ENCODE peak calls at places on chromosome 2, in eight cellular contexts. One of them, this sample, is unnamed.

GRCh38 chr2:162245737-162246136 is 2.5 kb upstream of the FAP start:
- DNase-seq in kidney epithelial cell: peak
- DNase-seq in WTC11: no peak
- DNase-seq in GM13977: no peak
- DNase-seq in foreskin fibroblast: peak
- DNase-seq in psoas muscle: no peak
- DNase-seq in esophagus squamous epithelium: no peak
- DNase-seq in MCF 10A: peak
- DNase-seq in this sample: no peak

GRCh38 chr2:67825476-67825875 is 237.3 kb downstream of the C1D start:
- DNase-seq in kidney epithelial cell: no peak
- DNase-seq in WTC11: no peak
- DNase-seq in GM13977: no peak
- DNase-seq in foreskin fibroblast: peak
- DNase-seq in psoas muscle: no peak
- DNase-seq in esophagus squamous epithelium: no peak
- DNase-seq in MCF 10A: peak
- DNase-seq in this sample: no peak

GRCh38 chr2:207256476-207257207 is 90.9 kb upstream of the KLF7 start:
- DNase-seq in kidney epithelial cell: no peak
- DNase-seq in WTC11: no peak
- DNase-seq in GM13977: no peak
- DNase-seq in foreskin fibroblast: peak
- DNase-seq in psoas muscle: no peak
- DNase-seq in esophagus squamous epithelium: no peak
- DNase-seq in MCF 10A: peak
- DNase-seq in this sample: no peak

GRCh38 chr2:72695676-72696075 is 130.2 kb downstream of the EXOC6B start:
- DNase-seq in kidney epithelial cell: no peak
- DNase-seq in WTC11: no peak
- DNase-seq in GM13977: no peak
- DNase-seq in foreskin fibroblast: no peak
- DNase-seq in psoas muscle: no peak
- DNase-seq in esophagus squamous epithelium: no peak
- DNase-seq in MCF 10A: no peak
- DNase-seq in this sample: no peak

GRCh38 chr2:145760781-145761649 is 1241.1 kb upstream of the ZEB2 start:
- DNase-seq in kidney epithelial cell: no peak
- DNase-seq in WTC11: no peak
- DNase-seq in GM13977: no peak
- DNase-seq in foreskin fibroblast: peak
- DNase-seq in psoas muscle: no peak
- DNase-seq in esophagus squamous epithelium: no peak
- DNase-seq in MCF 10A: peak
- DNase-seq in this sample: no peak

GRCh38 chr2:48131503-48132293 is 225.4 kb upstream of the FBXO11 start:
- DNase-seq in kidney epithelial cell: no peak
- DNase-seq in WTC11: no peak
- DNase-seq in GM13977: no peak
- DNase-seq in foreskin fibroblast: peak
- DNase-seq in psoas muscle: no peak
- DNase-seq in esophagus squamous epithelium: no peak
- DNase-seq in MCF 10A: no peak
- DNase-seq in this sample: no peak

GRCh38 chr2:32711219-32711618 is 83.4 kb downstream of the TTC27 start:
- DNase-seq in kidney epithelial cell: no peak
- DNase-seq in WTC11: no peak
- DNase-seq in GM13977: no peak
- DNase-seq in foreskin fibroblast: peak
- DNase-seq in psoas muscle: no peak
- DNase-seq in esophagus squamous epithelium: no peak
- DNase-seq in MCF 10A: peak
- DNase-seq in this sample: no peak

GRCh38 chr2:234212534-234212933 is 162.0 kb downstream of the SPP2 start:
- DNase-seq in kidney epithelial cell: no peak
- DNase-seq in WTC11: no peak
- DNase-seq in GM13977: no peak
- DNase-seq in foreskin fibroblast: no peak
- DNase-seq in psoas muscle: no peak
- DNase-seq in esophagus squamous epithelium: no peak
- DNase-seq in MCF 10A: no peak
- DNase-seq in this sample: no peak

GRCh38 chr2:104856086-104856972 is 2.4 kb downstream of the POU3F3 start:
- DNase-seq in kidney epithelial cell: no peak
- DNase-seq in WTC11: peak
- DNase-seq in GM13977: peak
- DNase-seq in foreskin fibroblast: no peak
- DNase-seq in psoas muscle: no peak
- DNase-seq in esophagus squamous epithelium: no peak
- DNase-seq in MCF 10A: no peak
- DNase-seq in this sample: no peak

DNA sequence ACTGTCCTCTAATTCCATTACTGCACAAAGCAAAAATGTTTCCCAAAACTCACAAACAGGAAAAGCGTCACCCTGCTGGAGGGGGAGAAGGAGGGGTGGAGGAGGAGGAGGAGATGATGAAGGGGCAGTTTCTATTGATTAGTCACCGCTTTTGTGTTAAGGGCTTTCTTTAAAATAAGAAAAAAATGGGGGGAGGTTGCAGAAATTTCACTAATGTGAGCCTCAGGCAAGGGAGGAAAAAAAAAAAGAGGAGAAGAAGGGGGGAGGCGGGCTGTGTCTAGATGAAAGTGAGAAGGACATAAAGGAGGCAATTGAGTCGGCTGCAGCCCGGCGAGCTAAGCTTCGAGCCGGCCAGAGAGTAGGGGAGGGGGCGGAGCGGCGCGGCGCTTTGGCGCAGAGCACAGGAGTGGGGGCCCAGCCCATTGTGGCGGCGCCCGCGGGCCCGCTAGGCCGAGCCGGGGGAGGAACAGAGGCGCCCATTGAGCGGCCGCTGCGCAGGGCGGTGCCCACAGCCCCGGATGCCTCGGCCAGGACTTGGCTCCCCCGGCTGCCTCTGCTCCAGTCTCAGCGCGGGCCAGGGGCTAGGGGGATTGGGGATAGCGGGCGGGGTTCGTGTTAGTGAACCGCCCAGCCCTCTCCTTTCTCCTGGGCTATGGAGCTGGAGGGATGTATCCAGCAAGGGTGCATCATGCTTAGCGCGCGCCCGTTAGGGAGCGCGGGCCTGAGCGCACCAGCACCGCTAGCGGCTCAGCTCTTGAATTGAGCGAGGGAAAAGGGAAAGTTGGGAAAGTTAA is 7.9 kb downstream of the PAX3 start:
- DNase-seq in kidney epithelial cell: no peak
- DNase-seq in WTC11: peak
- DNase-seq in GM13977: peak
- DNase-seq in foreskin fibroblast: peak
- DNase-seq in psoas muscle: no peak
- DNase-seq in esophagus squamous epithelium: no peak
- DNase-seq in MCF 10A: no peak
- DNase-seq in this sample: no peak
- TF ChIP-seq CTCF in kidney epithelial cell: no peak
- TF ChIP-seq CTCF in WTC11: no peak
- TF ChIP-seq CTCF in GM13977: no peak
- TF ChIP-seq CTCF in foreskin fibroblast: no peak
- TF ChIP-seq CTCF in psoas muscle: no peak
- TF ChIP-seq CTCF in esophagus squamous epithelium: no peak
- TF ChIP-seq CTCF in MCF 10A: no peak
- TF ChIP-seq CTCF in this sample: no peak

GRCh38 chr2:173467751-173468150 is 113.1 kb downstream of the CDCA7 start:
- DNase-seq in kidney epithelial cell: no peak
- DNase-seq in WTC11: no peak
- DNase-seq in GM13977: no peak
- DNase-seq in foreskin fibroblast: no peak
- DNase-seq in psoas muscle: no peak
- DNase-seq in esophagus squamous epithelium: no peak
- DNase-seq in MCF 10A: no peak
- DNase-seq in this sample: no peak

GRCh38 chr2:173468394-173468793 is 113.7 kb downstream of the CDCA7 start:
- DNase-seq in kidney epithelial cell: no peak
- DNase-seq in WTC11: no peak
- DNase-seq in GM13977: no peak
- DNase-seq in foreskin fibroblast: no peak
- DNase-seq in psoas muscle: no peak
- DNase-seq in esophagus squamous epithelium: no peak
- DNase-seq in MCF 10A: no peak
- DNase-seq in this sample: no peak

DNA sequence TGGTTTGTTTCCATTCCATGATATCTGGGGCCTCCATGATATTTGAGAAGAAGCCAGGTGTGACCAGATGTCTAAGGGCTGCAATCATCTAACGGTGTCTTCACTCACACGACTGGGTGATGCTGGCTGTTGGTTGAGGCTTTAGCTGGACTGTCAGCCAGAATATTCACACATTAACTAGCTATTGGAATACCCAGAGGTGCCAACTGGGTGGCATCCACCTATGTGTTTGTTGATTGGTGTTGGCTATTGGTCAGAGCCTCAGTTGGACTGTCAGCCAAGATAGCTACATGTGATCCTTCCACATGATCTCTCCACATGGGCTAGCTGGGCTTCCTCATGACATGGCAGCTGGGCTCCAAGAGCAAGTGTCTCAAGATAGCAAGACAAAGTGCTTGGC is 117.4 kb downstream of the CDCA7 start:
- DNase-seq in kidney epithelial cell: no peak
- DNase-seq in WTC11: no peak
- DNase-seq in GM13977: no peak
- DNase-seq in foreskin fibroblast: no peak
- DNase-seq in psoas muscle: no peak
- DNase-seq in esophagus squamous epithelium: no peak
- DNase-seq in MCF 10A: no peak
- DNase-seq in this sample: no peak
- TF ChIP-seq CTCF in kidney epithelial cell: no peak
- TF ChIP-seq CTCF in WTC11: no peak
- TF ChIP-seq CTCF in GM13977: no peak
- TF ChIP-seq CTCF in foreskin fibroblast: no peak
- TF ChIP-seq CTCF in psoas muscle: no peak
- TF ChIP-seq CTCF in esophagus squamous epithelium: no peak
- TF ChIP-seq CTCF in MCF 10A: no peak
- TF ChIP-seq CTCF in this sample: no peak

DNA sequence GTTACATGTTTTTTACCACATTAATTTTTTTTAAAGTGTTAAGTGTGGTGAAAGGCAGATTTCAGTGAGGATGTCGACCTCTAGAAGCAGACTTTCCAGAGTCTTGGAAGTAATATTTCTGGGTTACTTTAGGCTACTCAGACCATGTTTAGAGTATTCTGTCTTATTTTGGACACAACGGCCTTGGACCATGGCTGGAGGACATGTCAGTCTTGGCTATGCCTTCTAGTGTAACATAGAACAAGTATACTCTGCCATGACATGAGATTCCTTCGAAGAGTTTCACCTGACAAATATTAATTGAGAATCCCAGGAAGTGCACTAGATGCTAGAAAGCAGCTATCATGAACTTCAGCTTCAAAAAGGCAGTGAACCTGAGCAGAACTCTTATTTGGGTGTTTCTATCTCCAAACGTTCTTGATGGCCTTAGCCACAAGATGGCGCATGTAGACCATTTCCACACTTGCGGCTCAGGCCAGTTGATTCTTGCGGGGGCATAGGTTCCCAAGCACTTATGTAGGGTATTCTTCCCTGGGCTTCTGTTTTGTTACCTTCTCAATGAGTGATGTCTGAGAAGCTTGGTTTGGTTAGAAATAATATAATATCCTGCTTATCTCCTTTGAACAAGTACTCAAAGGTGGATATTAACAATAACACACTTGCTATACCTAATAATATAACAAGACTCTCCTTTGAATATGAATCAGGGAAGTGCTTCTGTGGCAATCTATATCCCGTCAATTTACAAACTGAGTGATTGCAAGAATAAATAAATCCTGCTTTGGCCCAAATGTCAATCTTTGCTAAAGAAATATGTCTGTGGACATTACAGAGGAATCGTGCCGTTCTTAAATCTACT is 62.0 kb downstream of the CACNB4 start:
- DNase-seq in kidney epithelial cell: no peak
- DNase-seq in WTC11: peak
- DNase-seq in GM13977: peak
- DNase-seq in foreskin fibroblast: peak
- DNase-seq in psoas muscle: peak
- DNase-seq in esophagus squamous epithelium: no peak
- DNase-seq in MCF 10A: peak
- DNase-seq in this sample: peak
- TF ChIP-seq CTCF in kidney epithelial cell: peak
- TF ChIP-seq CTCF in WTC11: peak
- TF ChIP-seq CTCF in GM13977: peak
- TF ChIP-seq CTCF in foreskin fibroblast: peak
- TF ChIP-seq CTCF in psoas muscle: peak
- TF ChIP-seq CTCF in esophagus squamous epithelium: peak
- TF ChIP-seq CTCF in MCF 10A: peak
- TF ChIP-seq CTCF in this sample: peak

GRCh38 chr2:218615868-218616315 is 8.2 kb downstream of the PLCD4 start:
- DNase-seq in kidney epithelial cell: no peak
- DNase-seq in WTC11: no peak
- DNase-seq in GM13977: no peak
- DNase-seq in foreskin fibroblast: no peak
- DNase-seq in psoas muscle: peak
- DNase-seq in esophagus squamous epithelium: no peak
- DNase-seq in MCF 10A: no peak
- DNase-seq in this sample: no peak

GRCh38 chr2:218622606-218623238 is 15.0 kb downstream of the PLCD4 start:
- DNase-seq in kidney epithelial cell: no peak
- DNase-seq in WTC11: no peak
- DNase-seq in GM13977: no peak
- DNase-seq in foreskin fibroblast: peak
- DNase-seq in psoas muscle: no peak
- DNase-seq in esophagus squamous epithelium: no peak
- DNase-seq in MCF 10A: peak
- DNase-seq in this sample: no peak

GRCh38 chr2:218621007-218621406 is 13.3 kb downstream of the PLCD4 start:
- DNase-seq in kidney epithelial cell: no peak
- DNase-seq in WTC11: no peak
- DNase-seq in GM13977: no peak
- DNase-seq in foreskin fibroblast: no peak
- DNase-seq in psoas muscle: no peak
- DNase-seq in esophagus squamous epithelium: no peak
- DNase-seq in MCF 10A: no peak
- DNase-seq in this sample: no peak

DNA sequence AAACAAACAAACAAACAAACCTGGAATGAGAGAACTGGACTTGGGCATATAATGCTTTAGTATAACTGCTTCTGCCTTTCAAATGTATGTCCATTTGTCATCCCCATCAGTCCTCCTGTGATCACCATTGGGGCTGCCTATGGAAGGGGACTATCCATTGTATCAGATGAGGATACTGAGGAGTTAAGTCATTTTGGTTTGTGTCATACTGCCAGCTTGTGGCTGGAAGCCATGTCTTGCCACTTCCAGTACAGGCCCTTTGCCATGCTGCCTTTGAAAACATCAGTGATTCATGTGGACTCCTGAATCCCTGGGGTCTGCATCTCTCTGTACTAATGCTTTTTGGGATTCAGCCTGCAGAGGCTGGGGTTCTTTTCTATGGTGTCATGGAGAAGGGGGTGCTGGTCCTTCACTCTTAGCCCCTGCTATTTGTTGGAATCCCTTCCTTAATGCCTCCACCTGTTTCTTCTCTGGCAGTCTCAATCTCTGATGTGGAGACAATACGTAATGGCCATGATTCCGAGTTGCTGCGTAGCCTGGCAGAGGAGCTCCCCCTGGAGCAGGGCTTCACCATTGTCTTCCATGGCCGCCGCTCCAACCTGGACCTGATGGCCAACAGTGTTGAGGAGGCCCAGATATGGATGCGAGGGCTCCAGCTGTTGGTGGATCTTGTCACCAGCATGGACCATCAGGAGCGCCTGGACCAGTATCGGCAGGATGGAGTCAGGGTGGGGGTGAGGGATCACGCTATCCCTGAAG is 10.6 kb downstream of the PLCD4 start:
- DNase-seq in kidney epithelial cell: no peak
- DNase-seq in WTC11: peak
- DNase-seq in GM13977: no peak
- DNase-seq in foreskin fibroblast: peak
- DNase-seq in psoas muscle: no peak
- DNase-seq in esophagus squamous epithelium: no peak
- DNase-seq in MCF 10A: peak
- DNase-seq in this sample: no peak
- TF ChIP-seq CTCF in kidney epithelial cell: no peak
- TF ChIP-seq CTCF in WTC11: no peak
- TF ChIP-seq CTCF in GM13977: peak
- TF ChIP-seq CTCF in foreskin fibroblast: no peak
- TF ChIP-seq CTCF in psoas muscle: no peak
- TF ChIP-seq CTCF in esophagus squamous epithelium: no peak
- TF ChIP-seq CTCF in MCF 10A: no peak
- TF ChIP-seq CTCF in this sample: no peak

This sample was measured in activated CD8-positive, alpha-beta T cell treated with anti-CD3 and anti-CD28 coated beads for 36 hours.